ENCODE peak calls at places on chromosomes 11 and 22, in five cellular contexts. T is IMR-90, P is mammary epithelial cell, K is SK-N-SH, J is PC-9. Z is an unnamed sample.

GRCh38 chr11:124297921-124298320 is 15.8 kb downstream of the OR8D1 start:
- DNase-seq in T (peak; percentile 27), P (peak; percentile 1), K (no peak), J (no peak), Z (peak; percentile 38)

GRCh38 chr22:41021655-41022454 is 70.5 kb upstream of the EP300 start:
- DNase-seq in T (peak; percentile 16), P (peak; percentile 53), K (peak; percentile 68), J (peak; percentile 55), Z (no peak)

GRCh38 chr11:68043349-68044144 is 4.7 kb downstream of the TCIRG1 start:
- DNase-seq in T (peak; percentile 66), P (no peak), K (peak; percentile 53), J (peak; percentile 75), Z (peak; percentile 22)

GRCh38 chr11:128891410-128891861 is 280 bp downstream of the KCNJ5 start:
- DNase-seq in T (no peak), P (peak; percentile 12), K (no peak), J (no peak), Z (no peak)

GRCh38 chr11:69700278-69701140 is 3.3 kb downstream of the FGF19 start:
- DNase-seq in T (peak; percentile 75), P (no peak), K (peak; percentile 91), J (peak; percentile 86), Z (peak; percentile 25)

GRCh38 chr11:134731562-134731961 is 319.5 kb upstream of the B3GAT1 start:
- DNase-seq in T (no peak), P (no peak), K (no peak), J (no peak), Z (no peak)

GRCh38 chr11:70158201-70158600 is 44.9 kb upstream of the FADD start:
- DNase-seq in T (peak; percentile 19), P (no peak), K (peak; percentile 58), J (no peak), Z (no peak)

GRCh38 chr11:102306048-102306575 is 11.2 kb upstream of the BIRC3 start:
- DNase-seq in T (no peak), P (peak; percentile 96), K (peak; percentile 33), J (peak; percentile 98), Z (no peak)

GRCh38 chr11:104625246-104625645 is 273.0 kb downstream of the CASP12 start:
- DNase-seq in T (peak; percentile 41), P (peak; percentile 18), K (no peak), J (no peak), Z (peak; percentile 66)

GRCh38 chr11:723120-723883 is 17.3 kb downstream of the EPS8L2 start:
- DNase-seq in T (peak; percentile 68), P (peak; percentile 32), K (peak; percentile 70), J (no peak), Z (no peak)

DNA sequence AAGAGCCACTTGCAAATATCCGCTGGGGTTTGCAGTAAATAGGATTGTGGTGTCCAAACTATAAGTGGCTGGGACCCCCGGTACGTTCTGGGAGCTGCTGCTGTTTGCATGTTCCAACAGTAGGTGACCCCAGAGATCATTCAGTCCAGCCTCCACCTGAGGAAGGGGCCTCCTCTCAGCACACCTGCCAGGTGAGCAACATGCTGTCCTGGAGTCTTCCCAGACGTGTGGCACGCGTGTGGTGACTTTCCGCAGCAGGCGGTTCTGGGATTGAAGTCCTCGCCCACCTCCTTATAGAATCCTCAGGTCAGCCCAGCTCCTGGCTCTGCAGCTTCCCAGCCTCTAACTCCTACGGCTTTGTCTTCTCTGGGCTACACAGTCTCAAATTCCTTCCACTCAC is 6.7 kb downstream of the P2RX3 start:
- DNase-seq in T (no peak), P (no peak), K (no peak), J (no peak), Z (no peak)
- H2AFZ ChIP-seq in T (no peak overlapping the region), P (peak overlapping the region; percentile 88), K (peak overlapping the region; percentile 73), J (no peak overlapping the region), Z (no peak overlapping the region)

DNA sequence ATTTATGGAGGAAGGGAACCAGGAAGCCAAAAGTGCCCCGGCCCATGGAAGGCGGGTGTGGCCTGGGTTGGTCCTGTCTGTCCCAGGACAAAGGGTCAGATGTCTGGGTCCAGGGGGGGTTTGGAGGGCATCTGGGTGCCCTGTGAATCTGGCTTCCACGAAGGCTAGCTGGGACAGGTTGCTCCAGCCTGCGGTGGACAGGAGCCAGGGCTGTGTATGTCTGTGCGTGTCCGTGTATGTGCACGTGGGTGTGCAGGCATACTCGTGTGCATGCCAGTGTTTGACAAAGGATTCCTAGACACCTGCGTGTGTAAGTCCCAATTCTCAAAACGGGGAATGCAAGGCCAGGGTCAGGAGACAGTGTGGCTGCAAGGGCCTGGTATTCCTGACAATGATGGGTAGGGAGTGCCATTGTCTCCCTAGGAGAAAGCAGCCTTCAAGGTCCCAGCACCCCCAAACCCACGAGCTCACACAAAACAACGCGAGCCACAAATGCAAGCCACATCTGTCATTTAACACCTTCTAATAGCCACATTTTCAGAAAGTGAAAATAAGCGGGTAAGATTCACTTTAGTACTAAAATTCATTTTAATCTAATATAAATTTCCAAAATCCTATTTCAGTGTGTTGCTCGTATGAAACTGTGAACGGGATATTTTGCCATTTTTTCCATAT is 78.4 kb upstream of the WNT7B start:
- DNase-seq in T (no peak), P (peak; percentile 57), K (peak; percentile 51), J (no peak), Z (peak; percentile 57)
- H3K4me3 ChIP-seq in T (no peak overlapping the region), P (peak overlapping the region; percentile 72), K (peak overlapping the region; percentile 68), J (no peak overlapping the region), Z (peak overlapping the region; percentile 53)

GRCh38 chr11:83120328-83120727 is 36.6 kb upstream of the PCF11 start:
- DNase-seq in T (peak; percentile 10), P (no peak), K (no peak), J (no peak), Z (peak; percentile 24)
- H2AFZ ChIP-seq in T (no peak overlapping the region), P (no peak overlapping the region), K (no peak overlapping the region), J (peak overlapping the region; percentile 58), Z (no peak overlapping the region)

GRCh38 chr11:1760351-1761109 is 3.2 kb downstream of the CTSD start:
- DNase-seq in T (peak; percentile 52), P (no peak), K (no peak), J (peak; percentile 70), Z (peak; percentile 41)

GRCh38 chr11:1761857-1762536 is 1.7 kb downstream of the CTSD start:
- DNase-seq in T (no peak), P (no peak), K (no peak), J (no peak), Z (no peak)

GRCh38 chr11:1759851-1760220 is 3.9 kb downstream of the CTSD start:
- DNase-seq in T (no peak), P (no peak), K (no peak), J (no peak), Z (no peak)

GRCh38 chr11:1762537-1763302 is 1.0 kb downstream of the CTSD start:
- DNase-seq in T (no peak), P (peak; percentile 65), K (no peak), J (peak; percentile 84), Z (no peak)

DNA sequence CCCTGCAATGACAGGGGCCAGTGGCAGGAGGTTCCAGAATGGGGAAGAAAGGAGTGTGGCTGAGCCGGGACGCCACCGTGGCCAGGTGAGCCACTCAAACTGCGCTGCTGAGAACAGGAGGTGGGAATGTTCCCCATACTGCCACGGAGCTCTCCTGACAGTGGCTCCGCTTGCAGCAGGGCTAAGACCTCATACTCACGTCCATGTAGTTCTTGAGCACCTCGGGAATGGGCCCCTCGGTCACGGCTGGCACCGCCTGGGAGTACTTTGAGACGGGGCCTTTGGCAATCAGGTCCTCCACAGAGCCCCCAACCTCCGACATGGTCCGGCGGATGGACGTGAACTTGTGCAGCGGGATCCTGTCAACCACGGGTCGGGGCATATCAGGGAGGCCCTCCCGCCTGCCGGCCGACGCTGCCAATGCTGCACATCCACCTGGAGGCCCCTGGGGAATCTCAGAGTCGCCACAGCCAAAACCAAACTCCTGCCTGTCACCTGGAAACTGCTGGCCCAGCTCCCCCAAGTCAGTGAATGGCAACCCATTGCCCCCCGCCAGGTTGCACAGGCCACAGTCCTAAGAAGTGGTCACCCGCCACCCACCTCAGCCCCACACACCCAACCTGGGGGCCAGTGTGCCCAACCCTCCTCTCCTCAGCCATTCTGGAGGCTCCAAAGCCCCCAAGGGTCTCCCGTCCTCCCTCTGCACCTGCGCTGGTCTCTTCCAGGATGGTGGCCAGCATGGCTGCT is 2.4 kb downstream of the CTSD start:
- DNase-seq in T (no peak), P (no peak), K (no peak), J (no peak), Z (no peak)
- H3K4me3 ChIP-seq in T (no peak overlapping the region), P (no peak overlapping the region), K (no peak overlapping the region), J (peak overlapping the region; percentile 66), Z (no peak overlapping the region)

DNA sequence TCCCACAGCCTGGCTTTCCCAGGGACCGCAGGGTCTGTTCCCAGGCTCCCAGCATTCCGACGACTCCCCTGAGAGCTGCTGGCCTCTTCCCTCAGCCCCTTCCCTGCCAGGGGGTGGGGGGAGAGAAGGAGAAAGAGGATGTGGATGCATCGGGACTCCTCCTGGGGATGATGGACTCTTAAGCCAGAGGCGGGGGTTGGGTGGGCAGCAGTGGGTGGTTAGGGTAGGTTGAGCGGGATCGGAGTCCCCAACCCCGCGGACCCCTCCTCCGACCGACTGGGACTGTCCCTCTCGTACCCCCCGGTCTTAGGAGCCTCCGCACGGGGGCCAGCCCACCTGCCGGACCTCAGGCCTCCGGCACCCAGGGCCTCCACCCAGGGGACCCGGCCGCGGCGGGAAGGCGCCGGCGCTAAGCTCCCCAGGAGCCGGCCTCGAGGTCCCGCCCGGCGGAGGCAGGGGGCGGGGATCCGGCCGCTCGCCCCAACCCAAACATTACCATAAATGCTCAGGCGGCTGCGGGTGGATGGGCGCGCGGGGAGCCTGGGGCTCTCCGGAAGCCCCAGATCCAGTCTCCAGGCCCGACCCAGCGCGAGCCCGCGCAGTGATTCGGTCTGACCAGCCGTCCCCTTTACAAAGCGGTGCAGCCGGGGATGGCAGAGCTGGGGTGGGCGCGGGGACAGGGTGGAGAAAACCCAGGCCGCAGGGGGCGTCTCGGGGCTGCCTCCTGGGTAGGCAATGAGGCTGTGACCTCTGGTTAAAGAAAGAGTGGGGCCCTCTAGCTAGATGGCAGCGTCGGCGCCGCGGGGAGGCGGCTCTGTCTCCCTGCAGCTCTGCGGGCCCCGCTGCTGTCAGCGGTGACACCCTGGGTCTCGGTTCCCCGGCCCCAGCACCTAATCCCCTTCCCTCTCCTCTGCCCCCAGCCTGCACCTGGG is 3.9 kb upstream of the MCAM start:
- DNase-seq in T (peak; percentile 65), P (peak; percentile 54), K (no peak), J (no peak), Z (peak; percentile 48)
- H2AFZ ChIP-seq in T (peak overlapping the region; percentile 96), P (peak overlapping the region; percentile 87), K (no peak overlapping the region), J (peak overlapping the region; percentile 95), Z (peak overlapping the region; percentile 82)